ENCODE peak calls at places on chromosome 21, in four cellular contexts. L, H, S and C are unnamed samples.

GRCh38 chr21:16578912-16579311 is 849.1 kb downstream of the USP25 start:
- DNase-seq in L (no peak), H (no peak), S (no peak), C (no peak)

GRCh38 chr21:41373253-41373652 is 11.4 kb downstream of the MX2 start:
- DNase-seq in L (no peak), H (no peak), S (no peak), C (no peak)

GRCh38 chr21:45436371-45437040 is 31.5 kb downstream of the COL18A1 start:
- DNase-seq in L (no peak), H (no peak), S (no peak), C (no peak)

GRCh38 chr21:32795376-32795775 is 23.8 kb upstream of the PAXBP1 start:
- DNase-seq in L (no peak), H (no peak), S (no peak), C (no peak)

GRCh38 chr21:46411236-46411635 is 47.5 kb upstream of the DIP2A start:
- DNase-seq in L (no peak), H (no peak), S (no peak), C (no peak)

GRCh38 chr21:33299181-33299752 is 25.5 kb upstream of the IFNAR1 start:
- DNase-seq in L (no peak), H (no peak), S (no peak), C (no peak)

GRCh38 chr21:34510148-34511142 is 1.6 kb downstream of the KCNE1 start:
- DNase-seq in L (peak; percentile 27), H (peak; percentile 42), S (peak; percentile 18), C (peak; percentile 67)

GRCh38 chr21:45880097-45881068 is 101.2 kb upstream of the COL6A1 start:
- DNase-seq in L (peak; percentile 32), H (peak; percentile 66), S (peak; percentile 69), C (peak; percentile 71)

GRCh38 chr21:46125846-46126301 is 28.0 kb downstream of the COL6A2 start:
- DNase-seq in L (no peak), H (no peak), S (no peak), C (no peak)

GRCh38 chr21:45841033-45841432 is 140.5 kb upstream of the COL6A1 start:
- DNase-seq in L (no peak), H (no peak), S (no peak), C (no peak)

GRCh38 chr21:14740692-14741091 is 194.6 kb upstream of the SAMSN1 start:
- DNase-seq in L (no peak), H (no peak), S (no peak), C (no peak)

GRCh38 chr21:29678616-29679015 is 261.2 kb downstream of the GRIK1 start:
- DNase-seq in L (no peak), H (no peak), S (no peak), C (no peak)

GRCh38 chr21:41952568-41953248 is 1.1 kb downstream of the C2CD2 start:
- DNase-seq in L (no peak), H (no peak), S (no peak), C (no peak)

GRCh38 chr21:39564200-39564599 is 48.5 kb upstream of the B3GALT5 start:
- DNase-seq in L (peak; percentile 56), H (no peak), S (no peak), C (no peak)

GRCh38 chr21:30415993-30416392 is 9.7 kb downstream of the KRTAP13-3 start:
- DNase-seq in L (no peak), H (no peak), S (no peak), C (no peak)

GRCh38 chr21:35190201-35190701 is 141.1 kb upstream of the RUNX1 start:
- DNase-seq in L (no peak), H (no peak), S (peak; percentile 58), C (no peak)

GRCh38 chr21:31564439-31564838 is 95.1 kb upstream of the SOD1 start:
- DNase-seq in L (no peak), H (no peak), S (no peak), C (no peak)

GRCh38 chr21:31892686-31893085 is 19.9 kb downstream of the HUNK start:
- DNase-seq in L (no peak), H (no peak), S (no peak), C (no peak)

GRCh38 chr21:15084668-15085067 is 19.9 kb upstream of the NRIP1 start:
- DNase-seq in L (no peak), H (no peak), S (no peak), C (peak; percentile 61)

GRCh38 chr21:31425158-31425557 is 81.1 kb upstream of the TIAM1 start:
- DNase-seq in L (no peak), H (no peak), S (no peak), C (no peak)

GRCh38 chr21:45994738-45995685 is 13.4 kb downstream of the COL6A1 start:
- DNase-seq in L (no peak), H (no peak), S (no peak), C (no peak)

DNA sequence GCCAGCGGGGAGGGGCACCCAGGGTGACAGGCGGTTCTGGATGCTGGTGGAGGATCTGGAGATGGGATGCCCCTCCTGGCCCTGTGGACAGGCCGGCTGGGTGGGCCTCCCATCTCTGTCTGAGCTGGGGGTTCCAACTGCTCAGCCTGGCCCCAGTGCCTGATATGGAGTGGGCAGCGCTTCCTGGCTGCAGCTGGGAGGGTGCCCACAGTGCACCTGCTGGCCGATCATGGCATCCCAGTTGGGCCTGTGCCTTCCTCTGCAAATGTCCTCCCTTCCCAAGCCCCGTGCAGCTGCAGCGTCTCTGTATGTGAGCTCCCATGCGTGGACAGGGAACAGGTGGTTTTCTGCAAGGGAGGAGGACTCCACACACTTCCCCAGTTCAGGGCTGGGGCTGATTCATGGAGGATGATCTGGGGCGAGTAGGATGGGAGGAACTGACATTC is 2.1 kb downstream of the PFKL start:
- DNase-seq in L (no peak), H (no peak), S (no peak), C (peak; percentile 16)
- TF ChIP-seq ELF1 in L (no peak), H (no peak), S (no peak), C (no peak)

GRCh38 chr21:37503848-37504467 is 137.4 kb downstream of the DYRK1A start:
- DNase-seq in L (no peak), H (no peak), S (no peak), C (peak; percentile 8)
- TF ChIP-seq ELF1 in L (no peak), H (no peak), S (no peak), C (no peak)

GRCh38 chr21:26116456-26117011 is 54.0 kb downstream of the APP start:
- DNase-seq in L (peak; percentile 27), H (no peak), S (no peak), C (peak; percentile 23)

GRCh38 chr21:26117324-26117971 is 53.1 kb downstream of the APP start:
- DNase-seq in L (no peak), H (no peak), S (no peak), C (no peak)

GRCh38 chr21:26112979-26113378 is 57.6 kb downstream of the APP start:
- DNase-seq in L (no peak), H (no peak), S (no peak), C (no peak)

GRCh38 chr21:26115899-26116298 is 54.7 kb downstream of the APP start:
- DNase-seq in L (no peak), H (no peak), S (no peak), C (no peak)

GRCh38 chr21:26115346-26115745 is 55.2 kb downstream of the APP start:
- DNase-seq in L (peak; percentile 30), H (no peak), S (no peak), C (no peak)
- TF ChIP-seq ELF1 in L (no peak), H (no peak), S (no peak), C (no peak)

GRCh38 chr21:17848228-17848627 is 29.1 kb upstream of the C21orf91 start:
- DNase-seq in L (no peak), H (no peak), S (no peak), C (no peak)
- TF ChIP-seq ELF1 in L (no peak), H (no peak), S (no peak), C (no peak)